ENCODE peak calls at places on chromosomes 12 and 14, in six cellular contexts. O, S, V, F, E and Y are unnamed samples.

GRCh38 chr14:103169954-103170353 is 46.7 kb downstream of the TNFAIP2 start:
- DNase-seq in O (no peak), S (no peak), V (no peak), F (no peak), E (no peak), Y (no peak)

GRCh38 chr12:124805050-124805449 is 58.6 kb downstream of the SCARB1 start:
- DNase-seq in O (no peak), S (no peak), V (no peak), F (no peak), E (no peak), Y (no peak)

GRCh38 chr14:102774391-102775153 is 2.7 kb upstream of the TRAF3 start:
- DNase-seq in O (peak; percentile 80), S (no peak), V (peak; percentile 57), F (peak; percentile 75), E (peak; percentile 61), Y (no peak)

GRCh38 chr12:50314629-50315312 is 31.5 kb upstream of the LIMA1 start:
- DNase-seq in O (peak; percentile 81), S (no peak), V (no peak), F (peak; percentile 40), E (peak; percentile 19), Y (peak; percentile 16)

GRCh38 chr14:100213956-100214767 is 24.8 kb upstream of the YY1 start:
- DNase-seq in O (peak; percentile 59), S (peak; percentile 94), V (peak; percentile 95), F (peak; percentile 64), E (peak; percentile 95), Y (no peak)

GRCh38 chr12:113189361-113189760 is 3.8 kb downstream of the RITA1 start:
- DNase-seq in O (no peak), S (no peak), V (no peak), F (peak; percentile 50), E (no peak), Y (no peak)

GRCh38 chr12:115941362-115941761 is 336.1 kb downstream of the MED13L start:
- DNase-seq in O (peak; percentile 47), S (no peak), V (no peak), F (peak; percentile 29), E (no peak), Y (no peak)

GRCh38 chr14:32698831-32699230 is 239.8 kb upstream of the NPAS3 start:
- DNase-seq in O (no peak), S (no peak), V (no peak), F (peak; percentile 69), E (no peak), Y (no peak)

GRCh38 chr12:25937096-25937495 is 21.4 kb upstream of the RASSF8 start:
- DNase-seq in O (no peak), S (no peak), V (no peak), F (no peak), E (no peak), Y (no peak)

GRCh38 chr12:25940886-25941285 is 17.6 kb upstream of the RASSF8 start:
- DNase-seq in O (no peak), S (no peak), V (no peak), F (no peak), E (no peak), Y (no peak)

GRCh38 chr12:25935355-25936144 is 22.9 kb upstream of the RASSF8 start:
- DNase-seq in O (no peak), S (no peak), V (no peak), F (no peak), E (no peak), Y (no peak)

GRCh38 chr12:25939606-25940005 is 18.9 kb upstream of the RASSF8 start:
- DNase-seq in O (no peak), S (no peak), V (no peak), F (no peak), E (no peak), Y (no peak)

GRCh38 chr12:25938581-25938980 is 19.9 kb upstream of the RASSF8 start:
- DNase-seq in O (no peak), S (no peak), V (no peak), F (no peak), E (no peak), Y (no peak)
- H3K4me3 ChIP-seq in O (no peak overlapping the region), S (no peak overlapping the region), V (no peak overlapping the region), F (no peak overlapping the region), E (no peak overlapping the region), Y (no peak overlapping the region)

GRCh38 chr14:63167044-63167443 is 37.2 kb upstream of the RHOJ start:
- DNase-seq in O (no peak), S (no peak), V (no peak), F (no peak), E (no peak), Y (no peak)
- H3K27me3 ChIP-seq in O (no peaks in the 10 kb centered on the region), S (no peaks in the 10 kb centered on the region), V (no peaks in the 10 kb centered on the region), F (no peaks in the 10 kb centered on the region), E (no peaks in the 10 kb centered on the region), Y (no peaks in the 10 kb centered on the region)

DNA sequence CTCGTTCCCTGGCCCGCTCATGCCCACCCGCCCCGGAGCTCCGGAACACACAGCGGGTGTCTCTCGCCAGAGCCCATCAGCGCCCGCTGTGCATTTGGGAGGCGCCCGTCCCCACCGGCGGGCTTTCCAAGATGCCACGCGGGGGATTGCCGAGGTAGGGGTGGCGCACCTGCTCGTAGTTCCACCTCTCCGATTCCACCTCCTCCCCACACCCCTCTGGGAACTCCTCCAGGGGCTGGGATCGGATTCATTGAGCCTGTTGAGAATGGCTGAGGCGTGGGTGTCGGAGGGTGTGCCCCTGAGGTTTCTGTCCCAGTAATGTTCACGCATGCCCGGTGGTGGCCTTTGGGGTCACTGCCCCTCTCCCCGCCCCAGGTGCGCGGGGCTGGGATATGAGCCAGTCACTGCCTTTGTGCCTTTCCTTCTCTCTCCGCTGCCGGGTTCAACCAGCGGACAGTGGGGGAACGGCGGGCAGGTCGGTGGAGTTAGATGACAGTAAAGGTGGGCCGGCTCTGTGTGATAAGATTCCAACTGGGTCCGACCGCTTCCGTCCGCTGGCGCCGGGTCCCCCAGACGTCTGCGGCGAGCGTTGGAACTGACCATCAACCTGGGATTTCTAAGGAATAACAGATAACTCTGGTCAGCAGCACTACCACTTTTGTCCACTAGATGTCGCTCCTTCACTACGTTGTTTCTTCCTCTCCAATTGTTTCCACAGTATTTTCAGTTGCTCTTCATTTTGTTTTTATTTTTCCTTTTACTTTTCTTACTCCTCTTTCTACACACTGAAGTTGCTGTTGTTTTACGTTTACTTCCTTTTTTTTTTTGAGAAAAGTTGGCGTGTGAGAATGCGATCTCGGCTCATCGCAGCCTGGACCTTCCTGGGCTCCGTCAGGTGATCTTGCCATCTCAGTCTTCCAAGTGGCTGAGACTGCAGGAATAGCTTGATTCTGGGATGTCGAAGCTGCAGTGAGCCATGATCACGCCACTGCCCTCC is 178.1 kb upstream of the ALG10B start:
- DNase-seq in O (peak; percentile 68), S (peak; percentile 81), V (peak; percentile 82), F (peak; percentile 52), E (peak; percentile 60), Y (peak; percentile 1)
- H3K4me3 ChIP-seq in O (no peak overlapping the region), S (peak overlapping the region; percentile 30), V (peak overlapping the region; percentile 46), F (peak overlapping the region; percentile 47), E (no peak overlapping the region), Y (peak overlapping the region; percentile 38)

GRCh38 chr14:106134901-106135300 is 608.5 kb downstream of the TMEM121 start:
- DNase-seq in O (no peak), S (no peak), V (no peak), F (no peak), E (no peak), Y (no peak)

DNA sequence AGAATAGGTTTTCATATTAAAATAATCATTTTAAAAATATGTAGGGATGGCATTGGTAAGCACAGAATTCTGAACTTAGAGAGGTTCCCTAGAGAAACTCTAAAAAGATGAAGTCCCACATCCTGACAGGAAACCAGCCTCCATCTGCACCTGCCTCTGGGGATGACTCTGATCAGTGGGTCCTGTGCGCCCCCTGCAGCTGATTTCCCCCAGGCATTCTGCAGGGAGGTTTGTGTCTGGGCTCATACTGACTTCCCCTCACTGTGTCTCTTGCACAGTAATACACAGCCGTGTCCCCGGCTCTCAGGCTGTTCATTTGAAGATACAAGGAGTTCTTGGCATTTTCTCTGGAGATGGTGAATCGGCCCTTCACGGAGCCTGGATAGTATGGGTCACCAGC is 602.9 kb downstream of the TMEM121 start:
- DNase-seq in O (no peak), S (no peak), V (no peak), F (no peak), E (no peak), Y (no peak)
- H3K27me3 ChIP-seq in O (no peaks in the 10 kb centered on the region), S (no peaks in the 10 kb centered on the region), V (peaks cover 39% of the 10 kb centered on the region), F (no peaks in the 10 kb centered on the region), E (no peaks in the 10 kb centered on the region), Y (no peaks in the 10 kb centered on the region)

DNA sequence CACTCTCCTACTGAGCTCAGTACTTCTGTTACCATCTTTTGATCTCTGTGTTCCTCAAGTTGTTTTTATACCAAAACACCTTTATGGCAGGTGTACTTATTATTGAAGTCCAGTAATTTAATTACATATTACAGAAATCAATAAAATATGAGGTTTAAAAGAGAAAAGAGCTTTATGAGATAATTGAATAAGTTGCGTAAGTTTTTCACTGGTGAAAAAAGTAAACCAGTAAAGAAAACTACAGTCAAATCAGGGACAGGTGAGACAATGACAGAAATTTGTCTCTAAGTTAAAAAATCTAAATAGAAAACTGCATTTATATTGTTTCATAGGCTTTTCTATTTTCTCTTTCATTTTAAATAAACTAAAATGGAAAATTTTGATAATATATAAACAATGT is 29.1 kb upstream of the PTPRB start:
- DNase-seq in O (no peak), S (no peak), V (no peak), F (no peak), E (no peak), Y (no peak)
- H3K4me3 ChIP-seq in O (no peak overlapping the region), S (no peak overlapping the region), V (no peak overlapping the region), F (no peak overlapping the region), E (no peak overlapping the region), Y (no peak overlapping the region)

DNA sequence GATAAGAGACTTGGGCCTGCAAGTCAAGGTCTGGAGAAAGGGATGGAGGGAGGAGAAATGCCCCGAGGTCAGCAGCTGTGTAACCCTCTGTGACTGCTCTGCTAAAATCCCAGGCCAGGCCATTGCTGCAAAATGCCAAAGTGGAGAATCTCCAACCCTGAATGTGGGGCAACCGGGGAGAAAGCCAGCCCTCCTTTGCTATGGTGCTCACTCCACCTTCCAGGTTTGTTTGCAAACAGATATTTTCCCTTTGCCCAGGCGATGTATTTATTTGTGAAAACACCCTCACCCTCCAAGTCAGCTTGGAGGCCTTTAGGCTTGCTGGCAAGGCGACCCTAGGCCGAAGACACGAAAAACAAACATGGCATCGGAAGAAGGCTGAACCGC is 1.1 kb upstream of the TBX5 start:
- DNase-seq in O (peak; percentile 62), S (no peak), V (no peak), F (no peak), E (no peak), Y (no peak)
- H3K27me3 ChIP-seq in O (no peaks in the 10 kb centered on the region), S (peaks cover 47% of the 10 kb centered on the region), V (peaks cover 100% of the 10 kb centered on the region), F (peaks cover 55% of the 10 kb centered on the region), E (peaks cover 51% of the 10 kb centered on the region), Y (no peaks in the 10 kb centered on the region)

GRCh38 chr12:109720856-109721189 is 7.2 kb downstream of the FAM222A start:
- DNase-seq in O (no peak), S (no peak), V (no peak), F (no peak), E (no peak), Y (no peak)

GRCh38 chr12:109720152-109720855 is 6.7 kb downstream of the FAM222A start:
- DNase-seq in O (no peak), S (no peak), V (no peak), F (no peak), E (no peak), Y (no peak)

GRCh38 chr12:109717390-109718357 is 4.0 kb downstream of the FAM222A start:
- DNase-seq in O (no peak), S (no peak), V (no peak), F (no peak), E (peak; percentile 91), Y (no peak)

GRCh38 chr12:109718390-109718789 is 4.8 kb downstream of the FAM222A start:
- DNase-seq in O (no peak), S (no peak), V (no peak), F (no peak), E (no peak), Y (no peak)

GRCh38 chr12:109719123-109720022 is 5.7 kb downstream of the FAM222A start:
- DNase-seq in O (no peak), S (no peak), V (no peak), F (no peak), E (peak; percentile 56), Y (no peak)
- H3K4me3 ChIP-seq in O (no peak overlapping the region), S (no peak overlapping the region), V (no peak overlapping the region), F (no peak overlapping the region), E (no peak overlapping the region), Y (no peak overlapping the region)

GRCh38 chr14:36324897-36325296 is 4.5 kb upstream of the MBIP start:
- DNase-seq in O (no peak), S (no peak), V (no peak), F (no peak), E (no peak), Y (no peak)
- H3K27me3 ChIP-seq in O (no peaks in the 10 kb centered on the region), S (no peaks in the 10 kb centered on the region), V (no peaks in the 10 kb centered on the region), F (no peaks in the 10 kb centered on the region), E (no peaks in the 10 kb centered on the region), Y (peaks cover 3% of the 10 kb centered on the region)